ENCODE peak calls at places on chromosomes 13 and 19, in ten cellular contexts. C is GM23338, I is transverse colon, J is sigmoid colon, T is Panc1, Q is spleen, A is SK-N-SH, R is upper lobe of left lung, P is K562, U is HCT116. D is an unnamed sample.

GRCh38 chr13:27194895-27195764 is 23.5 kb upstream of the USP12 start:
- DNase-seq in U (peak), T (peak), P (peak), R (no peak), I (no peak), C (peak), Q (no peak), A (no peak), J (no peak), D (no peak)

GRCh38 chr13:100674363-100674847 is at the start of gene TMTC4:
- DNase-seq in I (peak), A (peak), Q (no peak), T (no peak), P (peak), R (no peak), C (peak), J (no peak), U (no peak), D (no peak)

GRCh38 chr13:78121001-78121400 is 202.4 kb upstream of the EDNRB start:
- DNase-seq in Q (no peak), R (no peak), U (no peak), A (no peak), J (no peak), I (no peak), T (no peak), P (no peak), C (peak), D (no peak)

GRCh38 chr13:74250738-74251190 is 116.6 kb upstream of the KLF12 start:
- DNase-seq in J (no peak), P (no peak), I (no peak), U (no peak), Q (no peak), R (no peak), T (no peak), A (peak), C (no peak), D (no peak)

GRCh38 chr19:16449330-16449961 is 22.3 kb downstream of the EPS15L1 start:
- DNase-seq in A (no peak), R (no peak), J (no peak), U (no peak), P (no peak), I (no peak), C (no peak), T (no peak), Q (no peak), D (no peak)

GRCh38 chr13:48457578-48458242 is 44.8 kb upstream of the LPAR6 start:
- DNase-seq in A (no peak), I (no peak), P (no peak), R (peak), T (no peak), J (no peak), U (no peak), Q (peak), C (peak), D (no peak)

GRCh38 chr13:45828253-45828968 is 23.1 kb downstream of the SIAH3 start:
- DNase-seq in P (no peak), U (no peak), J (no peak), I (no peak), R (no peak), A (no peak), C (peak), Q (no peak), T (no peak), D (no peak)

GRCh38 chr19:45468159-45468651 is 409 bp downstream of the FOSB start:
- DNase-seq in Q (peak), J (peak), C (no peak), U (no peak), P (no peak), T (no peak), I (peak), R (peak), A (no peak), D (no peak)

GRCh38 chr19:4974855-4975469 is 6.0 kb downstream of the KDM4B start:
- DNase-seq in C (no peak), A (no peak), R (no peak), T (no peak), J (no peak), U (no peak), I (no peak), Q (no peak), P (no peak), D (no peak)

GRCh38 chr19:38425810-38426466 is at the start of gene RASGRP4:
- DNase-seq in P (peak), A (no peak), J (no peak), I (peak), Q (peak), C (peak), U (no peak), T (no peak), R (no peak), D (no peak)

GRCh38 chr13:40407567-40407966 is 258.9 kb downstream of the FOXO1 start:
- DNase-seq in I (no peak), R (no peak), C (no peak), A (no peak), J (no peak), Q (no peak), P (no peak), U (no peak), T (no peak), D (no peak)

GRCh38 chr19:35468637-35469036 is 20.6 kb downstream of the FFAR2 start:
- DNase-seq in T (peak), J (no peak), I (peak), A (peak), U (peak), C (peak), P (peak), R (no peak), Q (peak), D (no peak)

GRCh38 chr19:10654610-10655456 is 687 bp downstream of the ILF3 start:
- DNase-seq in J (peak), P (peak), T (no peak), I (peak), Q (peak), A (peak), R (no peak), C (peak), U (no peak), D (no peak)

GRCh38 chr19:7639863-7640348 is 3.0 kb downstream of the STXBP2 start:
- DNase-seq in R (no peak), P (no peak), Q (no peak), U (no peak), T (no peak), A (no peak), J (no peak), C (no peak), I (no peak), D (no peak)
- H3K4me3 ChIP-seq in R (no peak), P (no peak), Q (no peak), U (no peak), T (no peak), A (no peak), J (no peak), C (no peak), I (no peak), D (no peak)

GRCh38 chr13:76887070-76887563 is 912 bp upstream of the KCTD12 start:
- DNase-seq in T (no peak), Q (peak), J (no peak), I (no peak), R (no peak), A (peak), P (no peak), U (no peak), C (peak), D (no peak)

GRCh38 chr13:76884571-76885202 is 1.5 kb downstream of the KCTD12 start:
- DNase-seq in A (peak), U (no peak), P (peak), I (no peak), J (peak), T (no peak), C (no peak), R (no peak), Q (no peak), D (no peak)

GRCh38 chr13:76885203-76886004 is 801 bp downstream of the KCTD12 start:
- DNase-seq in C (peak), A (peak), Q (peak), U (no peak), P (peak), T (no peak), I (peak), R (peak), J (peak), D (no peak)

GRCh38 chr13:76886005-76886291 is 257 bp downstream of the KCTD12 start:
- DNase-seq in A (no peak), U (no peak), C (no peak), P (no peak), T (no peak), Q (no peak), R (no peak), I (no peak), J (no peak), D (no peak)

DNA sequence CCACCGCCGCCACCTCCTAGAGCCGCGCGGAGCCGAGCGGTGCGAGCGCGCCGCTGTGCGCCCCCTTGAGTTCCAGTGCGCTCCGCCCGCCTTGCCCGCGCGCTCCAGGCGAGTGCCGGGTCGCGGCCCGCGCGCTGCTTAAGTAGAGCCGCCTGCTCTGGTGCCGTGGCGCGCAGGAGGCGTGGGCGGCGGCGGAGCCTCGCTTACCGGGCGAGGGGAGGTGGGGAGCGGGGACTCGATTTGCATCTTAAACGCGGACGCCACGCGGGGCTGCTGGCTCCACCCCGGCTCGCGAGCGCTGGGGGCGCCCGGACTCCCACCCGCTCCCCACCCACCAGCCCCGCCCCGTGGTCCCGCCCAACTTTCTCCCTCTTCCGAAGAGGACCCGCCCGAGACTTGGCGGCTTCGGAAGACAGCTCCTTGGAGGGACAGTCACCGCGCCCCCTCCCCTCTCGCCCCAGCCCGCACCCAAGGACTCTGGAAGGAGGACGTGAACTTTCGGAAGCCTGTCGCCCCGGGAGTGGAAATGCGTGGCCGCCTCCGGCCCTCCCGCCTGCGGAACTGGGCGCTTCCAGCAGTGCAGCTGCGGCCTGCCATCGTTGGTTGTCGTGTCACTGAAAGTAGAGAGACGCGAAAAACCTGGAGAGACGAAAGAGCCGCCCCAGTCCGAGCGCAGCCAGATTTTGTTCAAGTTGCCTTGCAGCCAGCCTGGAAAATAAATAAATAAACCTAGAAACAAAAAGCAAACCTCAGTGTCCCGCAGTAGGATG is at the start of gene KCTD12:
- DNase-seq in I (peak), Q (peak), R (peak), P (peak), J (peak), C (peak), A (peak), U (peak), T (no peak), D (no peak)
- TF ChIP-seq POLR2AphosphoS5 in I (peak), Q (peak), R (peak), P (no peak), J (peak), C (peak), A (no peak), U (no peak), T (no peak), D (peak)

DNA sequence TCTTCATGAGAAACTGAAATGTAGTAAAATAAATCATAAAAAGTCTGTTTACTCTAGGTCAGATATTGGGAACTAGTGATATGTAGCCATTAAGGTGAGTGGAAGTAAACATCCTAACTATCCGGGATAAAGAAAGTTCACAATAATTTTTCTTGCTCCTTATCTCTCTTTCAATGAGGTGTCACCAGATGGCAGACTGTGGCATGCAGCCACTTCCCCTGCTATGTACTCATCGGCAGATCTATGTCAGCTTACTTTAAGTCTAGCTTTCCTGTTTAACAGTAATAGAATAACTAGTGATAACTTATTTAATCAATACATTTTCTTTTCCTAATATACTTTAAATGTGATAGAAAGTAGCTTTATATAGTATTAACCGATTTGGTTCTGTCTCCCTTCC is 181.9 kb downstream of the NDFIP2 start:
- DNase-seq in I (peak), A (no peak), P (no peak), C (peak), R (no peak), U (no peak), Q (no peak), J (no peak), T (no peak), D (no peak)
- H3K27ac ChIP-seq in I (no peak), A (peak), P (no peak), C (no peak), R (no peak), U (no peak), Q (no peak), J (no peak), T (no peak), D (no peak)

DNA sequence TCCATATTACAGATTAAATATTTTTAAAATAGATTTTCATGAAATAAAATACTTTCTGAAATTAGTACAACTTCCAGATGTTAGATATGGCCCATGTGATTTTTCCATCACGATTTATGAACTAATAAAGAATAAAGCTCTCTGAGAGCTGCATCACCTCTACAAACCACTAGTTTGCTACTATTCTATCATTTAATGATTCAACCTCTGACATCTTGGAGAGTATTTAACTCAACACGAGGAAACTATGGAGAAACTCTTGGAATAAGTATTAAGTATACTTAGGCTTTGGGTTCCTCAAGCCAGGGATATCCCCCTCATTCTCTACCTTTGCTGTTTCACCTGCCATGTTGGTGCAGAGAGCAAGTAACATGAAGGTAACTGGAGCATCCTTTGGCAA is 55.7 kb downstream of the DACH1 start:
- DNase-seq in C (peak), J (no peak), Q (no peak), T (no peak), R (no peak), A (no peak), I (no peak), U (no peak), P (no peak), D (no peak)
- H3K4me3 ChIP-seq in C (no peak), J (no peak), Q (no peak), T (no peak), R (no peak), A (no peak), I (no peak), U (no peak), P (no peak), D (no peak)

GRCh38 chr13:113835461-113836274 is 28.2 kb downstream of the GAS6 start:
- DNase-seq in P (no peak), J (no peak), C (no peak), R (peak), T (no peak), U (no peak), A (peak), I (no peak), Q (no peak), D (no peak)

GRCh38 chr13:113839536-113840204 is 24.2 kb downstream of the GAS6 start:
- DNase-seq in U (no peak), C (no peak), T (no peak), P (no peak), I (peak), A (no peak), J (no peak), R (peak), Q (no peak), D (no peak)

GRCh38 chr13:113836917-113837553 is 26.8 kb downstream of the GAS6 start:
- DNase-seq in R (no peak), A (peak), P (no peak), C (no peak), J (peak), Q (no peak), U (peak), I (no peak), T (no peak), D (no peak)

GRCh38 chr13:113838711-113839201 is 25.1 kb downstream of the GAS6 start:
- DNase-seq in Q (no peak), T (no peak), U (no peak), J (no peak), A (no peak), R (no peak), C (no peak), P (no peak), I (no peak), D (no peak)

DNA sequence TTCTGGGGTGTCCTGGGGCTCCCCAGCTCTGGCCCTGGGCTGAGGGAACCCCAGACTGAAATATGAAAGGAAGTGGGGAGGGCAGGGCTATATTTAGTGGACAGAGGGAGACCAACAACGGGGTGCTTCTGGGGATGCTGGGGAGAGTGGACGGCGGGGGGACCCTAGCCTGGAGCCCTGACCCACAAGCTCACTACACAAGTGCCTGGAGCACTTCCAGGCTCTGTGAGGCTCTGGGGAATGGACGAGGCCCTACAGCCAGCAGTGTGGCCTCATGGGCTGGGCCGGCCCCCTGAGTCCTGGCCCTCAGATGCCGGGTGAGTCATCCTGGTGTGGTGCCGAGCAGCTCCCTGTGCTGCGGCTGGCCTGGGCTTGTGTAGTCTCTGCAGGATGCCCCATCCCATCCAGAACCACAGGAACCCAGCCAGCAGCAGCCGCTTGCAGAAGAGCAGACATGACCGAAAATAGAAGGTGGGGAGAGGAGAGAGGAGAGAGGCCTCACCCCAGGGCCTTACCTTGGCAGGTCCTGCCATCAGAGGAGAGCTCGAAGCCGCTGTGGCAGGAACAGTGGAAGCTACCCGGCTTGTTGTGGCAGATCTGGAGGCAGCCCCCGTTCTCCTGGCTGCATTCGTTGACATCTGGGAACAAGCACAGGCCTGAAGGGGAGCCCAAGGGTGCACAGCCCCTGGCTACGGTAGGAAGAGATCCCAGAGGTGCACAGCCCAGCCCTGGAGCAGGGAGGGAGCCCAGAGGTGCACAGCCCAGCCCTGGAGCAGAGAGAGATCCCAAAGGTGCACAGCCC is 26.1 kb downstream of the GAS6 start:
- DNase-seq in T (no peak), I (peak), A (peak), U (peak), R (peak), Q (no peak), P (peak), J (peak), C (no peak), D (no peak)
- TF ChIP-seq POLR2AphosphoS5 in T (no peak), I (peak), A (peak), U (peak), R (peak), Q (peak), P (no peak), J (peak), C (no peak), D (no peak)

GRCh38 chr19:30666301-30666803 is 294.2 kb downstream of the ZNF536 start:
- DNase-seq in U (no peak), P (peak), A (peak), I (peak), J (no peak), T (peak), C (peak), Q (peak), R (no peak), D (no peak)

GRCh38 chr19:30659638-30660037 is 287.5 kb downstream of the ZNF536 start:
- DNase-seq in J (no peak), R (no peak), A (no peak), Q (no peak), C (no peak), T (no peak), I (no peak), P (no peak), U (no peak), D (no peak)

GRCh38 chr19:30665449-30665848 is 293.3 kb downstream of the ZNF536 start:
- DNase-seq in A (no peak), R (no peak), T (no peak), I (no peak), P (no peak), Q (no peak), C (no peak), J (no peak), U (no peak), D (no peak)

GRCh38 chr19:30664358-30665058 is 292.3 kb downstream of the ZNF536 start:
- DNase-seq in C (peak), U (no peak), T (no peak), R (peak), J (no peak), I (no peak), P (no peak), A (peak), Q (peak), D (no peak)

DNA sequence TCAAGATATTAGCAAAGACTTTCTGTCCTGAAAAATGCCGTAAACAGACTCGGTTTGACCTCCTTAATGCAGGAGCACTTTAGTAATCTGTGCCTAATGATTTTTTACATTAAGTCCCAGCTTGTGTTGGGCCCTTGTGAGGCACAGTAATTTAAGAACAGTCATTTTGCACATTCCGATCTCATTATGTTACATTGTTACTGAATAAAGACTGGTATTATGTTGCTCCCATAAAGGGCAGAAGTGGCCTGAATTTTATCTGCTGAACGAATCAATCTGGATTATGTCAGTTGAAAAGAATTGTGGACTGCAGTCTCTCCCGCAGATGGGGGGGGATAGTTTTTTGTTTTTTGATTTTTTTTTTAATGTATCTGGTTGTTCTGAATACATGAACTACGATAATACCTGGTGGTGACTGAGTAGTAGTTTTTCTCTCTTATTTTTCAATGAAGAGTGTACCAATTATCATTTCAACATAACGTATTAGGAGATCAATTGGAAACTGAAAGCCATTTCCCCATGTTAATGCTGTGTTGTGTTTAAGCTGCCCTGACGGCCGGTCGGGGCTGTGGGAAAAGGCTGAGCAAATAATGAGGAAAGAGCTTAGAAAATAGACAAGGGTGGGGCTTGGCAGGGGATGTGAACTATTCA is 290.2 kb downstream of the ZNF536 start:
- DNase-seq in R (no peak), J (no peak), C (no peak), U (no peak), T (no peak), I (no peak), Q (no peak), P (no peak), A (no peak), D (no peak)
- H3K27ac ChIP-seq in R (no peak), J (no peak), C (no peak), U (no peak), T (no peak), I (peak), Q (no peak), P (no peak), A (no peak), D (peak)

DNA sequence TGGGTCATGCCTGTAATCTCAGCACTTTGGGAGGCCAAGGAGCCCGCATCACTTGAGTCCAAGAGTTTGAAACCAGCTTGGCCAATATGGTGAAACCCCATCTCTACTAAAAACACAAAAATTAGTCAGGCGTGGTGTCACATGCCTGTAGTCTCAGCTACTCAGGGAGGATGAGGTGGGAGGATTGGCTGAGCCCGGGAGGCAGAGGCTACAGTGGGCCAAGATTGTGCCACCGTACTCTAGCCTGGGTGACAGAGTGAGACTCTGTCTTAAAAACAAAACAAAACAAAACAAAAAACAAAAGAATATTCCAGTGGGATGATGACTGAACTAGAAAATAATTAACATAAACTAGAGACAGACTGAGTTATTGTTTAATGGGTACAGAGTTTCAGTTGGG is 81.7 kb upstream of the ABCC4 start:
- DNase-seq in A (no peak), U (no peak), I (no peak), R (no peak), P (no peak), Q (no peak), C (no peak), T (no peak), J (peak), D (no peak)
- H3K4me3 ChIP-seq in A (no peak), U (no peak), I (no peak), R (no peak), P (no peak), Q (no peak), C (no peak), T (no peak), J (no peak), D (no peak)